ENCODE peak calls at places on chromosomes 11 and 22, in four cellular contexts. One of them, this sample, is unnamed.

GRCh38 chr11:100981196-100981824 is 148.3 kb downstream of the PGR start:
- ATAC-seq in activated CD8-positive, alpha-beta T cell treated with anti-CD3 and anti-CD28 coated beads, Interleukin-2, amount 10 ng/mL, durations not matched to agents 7 days and 5 days: no peak
- ATAC-seq in body of pancreas: no peak
- ATAC-seq in psoas muscle: no peak
- ATAC-seq in this sample: no peak

GRCh38 chr11:69820441-69820840 is 1.2 kb upstream of the FGF3 start:
- ATAC-seq in psoas muscle: no peak
- ATAC-seq in body of pancreas: no peak
- ATAC-seq in activated CD8-positive, alpha-beta T cell treated with anti-CD3 and anti-CD28 coated beads, Interleukin-2, amount 10 ng/mL, durations not matched to agents 7 days and 5 days: no peak
- ATAC-seq in this sample: no peak

GRCh38 chr11:16607675-16608644 is 130.5 kb upstream of the C11orf58 start:
- ATAC-seq in activated CD8-positive, alpha-beta T cell treated with anti-CD3 and anti-CD28 coated beads, Interleukin-2, amount 10 ng/mL, durations not matched to agents 7 days and 5 days: no peak
- ATAC-seq in psoas muscle: peak; percentile 45
- ATAC-seq in body of pancreas: peak; percentile 32
- ATAC-seq in this sample: no peak

GRCh38 chr11:112354364-112354763 is 93.7 kb upstream of the PLET1 start:
- ATAC-seq in psoas muscle: no peak
- ATAC-seq in body of pancreas: no peak
- ATAC-seq in activated CD8-positive, alpha-beta T cell treated with anti-CD3 and anti-CD28 coated beads, Interleukin-2, amount 10 ng/mL, durations not matched to agents 7 days and 5 days: no peak
- ATAC-seq in this sample: no peak

GRCh38 chr11:47378836-47379170 is 456 bp upstream of the SPI1 start:
- ATAC-seq in activated CD8-positive, alpha-beta T cell treated with anti-CD3 and anti-CD28 coated beads, Interleukin-2, amount 10 ng/mL, durations not matched to agents 7 days and 5 days: no peak
- ATAC-seq in body of pancreas: no peak
- ATAC-seq in psoas muscle: no peak
- ATAC-seq in this sample: no peak

GRCh38 chr22:45608763-45609180 is 62.9 kb upstream of the ATXN10 start:
- ATAC-seq in body of pancreas: no peak
- ATAC-seq in psoas muscle: peak; percentile 64
- ATAC-seq in activated CD8-positive, alpha-beta T cell treated with anti-CD3 and anti-CD28 coated beads, Interleukin-2, amount 10 ng/mL, durations not matched to agents 7 days and 5 days: peak; percentile 79
- ATAC-seq in this sample: no peak

GRCh38 chr11:38456371-38456770 is 1858.3 kb upstream of the RAG2 start:
- ATAC-seq in psoas muscle: no peak
- ATAC-seq in body of pancreas: no peak
- ATAC-seq in activated CD8-positive, alpha-beta T cell treated with anti-CD3 and anti-CD28 coated beads, Interleukin-2, amount 10 ng/mL, durations not matched to agents 7 days and 5 days: no peak
- ATAC-seq in this sample: no peak

GRCh38 chr11:9716275-9717039 is 52.6 kb downstream of the SWAP70 start:
- ATAC-seq in psoas muscle: no peak
- ATAC-seq in activated CD8-positive, alpha-beta T cell treated with anti-CD3 and anti-CD28 coated beads, Interleukin-2, amount 10 ng/mL, durations not matched to agents 7 days and 5 days: no peak
- ATAC-seq in body of pancreas: peak; percentile 52
- ATAC-seq in this sample: peak; percentile 75

GRCh38 chr11:64536997-64537396 is 54.0 kb upstream of the SLC22A12 start:
- ATAC-seq in psoas muscle: no peak
- ATAC-seq in activated CD8-positive, alpha-beta T cell treated with anti-CD3 and anti-CD28 coated beads, Interleukin-2, amount 10 ng/mL, durations not matched to agents 7 days and 5 days: no peak
- ATAC-seq in body of pancreas: no peak
- ATAC-seq in this sample: no peak

This sample was measured in gastroesophageal sphincter.